ENCODE peak calls at places on chromosomes 11 and 22, in ten cellular contexts. I is nucleus accumbens; P is neural crest cell; H is NAMALWA; R is effector CD4-positive, alpha-beta T cell; B is colonic mucosa; E is stimulated activated CD4-positive, alpha-beta T cell treated with anti-CD3 and anti-CD28 coated beads, Interleukin-1b, Interleukin-23, amount 100 ng/mL, for 4 hours; C is stimulated activated effector memory CD8-positive, alpha-beta T cell treated with anti-CD3 and anti-CD28 coated beads, Interleukin-12 subunit alpha, Interleukin-12 subunit beta, amount 100 ng/mL, for 72 hours; V is ELR; Q is AG08395. J is an unnamed sample.

GRCh38 chr11:105297463-105297862 is 157.9 kb upstream of the CARD18 start:
- DNase-seq in I (no peak), P (no peak), H (no peak), R (no peak), B (no peak), E (no peak), C (no peak), V (peak; percentile 84), Q (peak; percentile 38), J (peak; percentile 8)

GRCh38 chr11:111730031-111730430 is 36.2 kb downstream of the PPP2R1B start:
- DNase-seq in I (no peak), P (no peak), H (no peak), R (no peak), B (no peak), E (no peak), C (no peak), V (no peak), Q (no peak), J (no peak)

GRCh38 chr11:118305726-118306125 is 1.2 kb downstream of the CD3E start:
- DNase-seq in I (no peak), P (no peak), H (no peak), R (peak; percentile 36), B (no peak), E (no peak), C (no peak), V (no peak), Q (no peak), J (no peak)

GRCh38 chr11:37988031-37988430 is 1390.0 kb upstream of the RAG2 start:
- DNase-seq in I (no peak), P (no peak), H (no peak), R (no peak), B (no peak), E (no peak), C (no peak), V (peak; percentile 31), Q (no peak), J (no peak)

GRCh38 chr22:19429950-19430889 is 1.3 kb downstream of the HIRA start:
- DNase-seq in I (no peak), P (no peak), H (peak; percentile 74), R (no peak), B (peak; percentile 38), E (peak; percentile 29), C (no peak), V (peak; percentile 58), Q (peak; percentile 47), J (peak; percentile 49)

GRCh38 chr11:11510939-11511338 is 110.9 kb downstream of the GALNT18 start:
- DNase-seq in I (peak; percentile 31), P (no peak), H (no peak), R (no peak), B (no peak), E (no peak), C (no peak), V (no peak), Q (no peak), J (no peak)

GRCh38 chr22:22450343-22450839 is 58.2 kb downstream of the ZNF280B start:
- DNase-seq in I (no peak), P (no peak), H (peak; percentile 84), R (no peak), B (peak; percentile 20), E (no peak), C (no peak), V (no peak), Q (no peak), J (no peak)

GRCh38 chr11:65571940-65572339 is 398 bp upstream of the FAM89B start:
- DNase-seq in I (no peak), P (no peak), H (peak; percentile 60), R (no peak), B (no peak), E (no peak), C (peak; percentile 73), V (peak; percentile 72), Q (no peak), J (no peak)

GRCh38 chr22:44211946-44212930 is 31.5 kb downstream of the PARVG start:
- DNase-seq in I (no peak), P (no peak), H (no peak), R (no peak), B (no peak), E (no peak), C (no peak), V (no peak), Q (peak; percentile 53), J (peak; percentile 46)

GRCh38 chr22:35961480-35961902 is 67.1 kb downstream of the RBFOX2 start:
- DNase-seq in I (no peak), P (no peak), H (no peak), R (no peak), B (no peak), E (no peak), C (no peak), V (peak; percentile 68), Q (peak; percentile 84), J (peak; percentile 73)

GRCh38 chr11:111604392-111605009 is 2.3 kb downstream of the SIK2 start:
- DNase-seq in I (no peak), P (no peak), H (peak; percentile 77), R (no peak), B (no peak), E (no peak), C (no peak), V (peak; percentile 70), Q (peak; percentile 24), J (no peak)

GRCh38 chr11:134945993-134946392 is 534.0 kb upstream of the B3GAT1 start:
- DNase-seq in I (no peak), P (no peak), H (no peak), R (no peak), B (no peak), E (no peak), C (no peak), V (no peak), Q (no peak), J (no peak)

GRCh38 chr11:74011360-74012071 is 2.6 kb upstream of the UCP3 start:
- DNase-seq in I (no peak), P (no peak), H (peak; percentile 68), R (peak; percentile 14), B (no peak), E (no peak), C (peak; percentile 84), V (no peak), Q (peak; percentile 10), J (peak; percentile 81)

GRCh38 chr22:24772493-24773220 is 1.9 kb downstream of the PIWIL3 start:
- DNase-seq in I (no peak), P (no peak), H (no peak), R (no peak), B (no peak), E (no peak), C (no peak), V (peak; percentile 69), Q (peak; percentile 37), J (peak; percentile 12)

GRCh38 chr22:45125198-45125597 is 38.5 kb upstream of the NUP50 start:
- DNase-seq in I (no peak), P (no peak), H (no peak), R (no peak), B (no peak), E (no peak), C (no peak), V (peak; percentile 8), Q (peak; percentile 45), J (peak; percentile 86)

GRCh38 chr11:82996966-82997606 is 74.6 kb downstream of the RAB30 start:
- DNase-seq in I (no peak), P (no peak), H (no peak), R (no peak), B (peak; percentile 63), E (no peak), C (peak; percentile 65), V (no peak), Q (no peak), J (no peak)